ENCODE peak calls at places on chromosomes 12 and 14, in six cellular contexts. Q is omental fat pad, S is GM06990, F is OCI-LY7, U is type B pancreatic cell, W is transverse colon. V is an unnamed sample.

GRCh38 chr12:79407671-79408622 is 282.8 kb downstream of the PAWR start:
- DNase-seq in F (peak), W (peak), U (no peak), S (peak), Q (no peak), V (peak)

GRCh38 chr14:36570065-36570464 is 12.3 kb downstream of the NKX2-8 start:
- DNase-seq in W (no peak), Q (no peak), U (no peak), S (no peak), F (no peak), V (no peak)

GRCh38 chr12:646303-647038 is 16.8 kb downstream of the NINJ2 start:
- DNase-seq in S (no peak), Q (no peak), W (no peak), U (no peak), F (no peak), V (no peak)

GRCh38 chr14:90408713-90409112 is 11.9 kb downstream of the CALM1 start:
- DNase-seq in U (no peak), F (no peak), Q (no peak), S (no peak), W (no peak), V (no peak)

GRCh38 chr12:1533205-1533601 is 61.2 kb downstream of the FBXL14 start:
- DNase-seq in W (no peak), S (no peak), F (peak), U (no peak), Q (no peak), V (peak)

GRCh38 chr12:3047961-3048360 is 29.2 kb upstream of the TSPAN9 start:
- DNase-seq in S (no peak), F (no peak), Q (no peak), U (no peak), W (no peak), V (no peak)

GRCh38 chr12:14367097-14367661 is 1.7 kb downstream of the ATF7IP start:
- DNase-seq in U (no peak), W (no peak), Q (no peak), S (peak), F (no peak), V (peak)

GRCh38 chr14:44763356-44763755 is 198.4 kb downstream of the KLHL28 start:
- DNase-seq in Q (no peak), U (no peak), W (no peak), F (no peak), S (no peak), V (no peak)

GRCh38 chr12:85725991-85726390 is 110.2 kb downstream of the RASSF9 start:
- DNase-seq in Q (no peak), W (no peak), U (no peak), S (no peak), F (no peak), V (no peak)

GRCh38 chr14:56168007-56168616 is 49.9 kb downstream of the PELI2 start:
- DNase-seq in Q (no peak), F (no peak), W (no peak), U (no peak), S (no peak), V (no peak)

GRCh38 chr12:129887047-129887568 is 16.7 kb downstream of the TMEM132D start:
- DNase-seq in Q (no peak), F (no peak), U (no peak), S (no peak), W (no peak), V (no peak)

GRCh38 chr12:28164644-28165313 is 25.5 kb upstream of the CCDC91 start:
- DNase-seq in S (no peak), U (no peak), F (no peak), Q (no peak), W (peak), V (no peak)

GRCh38 chr12:4412056-4412455 is 32.5 kb upstream of the FGF23 start:
- DNase-seq in S (no peak), Q (no peak), U (no peak), W (no peak), F (no peak), V (no peak)

GRCh38 chr12:71134405-71134804 is 23.4 kb downstream of the TSPAN8 start:
- DNase-seq in U (no peak), S (no peak), W (no peak), F (no peak), Q (no peak), V (no peak)

GRCh38 chr14:94049625-94050023 is 23.5 kb downstream of the OTUB2 start:
- DNase-seq in S (no peak), Q (no peak), W (no peak), F (no peak), U (peak), V (no peak)

GRCh38 chr12:114777052-114777451 is 93.1 kb upstream of the TBX3 start:
- DNase-seq in F (no peak), U (no peak), W (no peak), Q (no peak), S (no peak), V (no peak)

GRCh38 chr12:109085590-109085989 is 7.7 kb downstream of the ALKBH2 start:
- DNase-seq in S (no peak), U (peak), Q (no peak), W (no peak), F (no peak), V (no peak)

GRCh38 chr12:104213952-104214351 is 1.6 kb upstream of the TXNRD1 start:
- DNase-seq in W (no peak), U (no peak), F (no peak), Q (no peak), S (no peak), V (no peak)

DNA sequence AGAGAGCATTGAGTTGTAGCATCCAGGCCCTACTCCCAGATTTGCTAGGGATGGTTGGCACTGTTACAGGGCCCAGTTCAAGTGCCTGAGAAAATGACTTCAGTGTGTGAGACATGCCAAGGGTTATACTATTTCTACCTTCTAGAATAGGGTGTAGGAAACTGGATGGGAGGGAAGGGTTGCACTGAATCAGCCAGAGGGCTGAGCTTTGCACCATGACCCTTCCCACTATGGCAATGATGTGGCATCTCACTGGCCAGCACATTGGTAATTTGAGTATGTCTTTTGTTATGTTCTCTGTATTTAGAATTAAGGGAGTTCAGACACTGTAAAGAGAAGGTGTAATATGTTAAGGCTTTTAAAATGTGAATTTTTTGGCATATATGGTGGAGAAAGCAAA is 160.2 kb upstream of the FBXO33 start:
- DNase-seq in W (no peak), U (no peak), F (no peak), Q (no peak), S (no peak), V (no peak)
- TF ChIP-seq CTCF in W (no peak), U (no peak), F (no peak), Q (no peak), S (no peak), V (no peak)

GRCh38 chr14:77314043-77314442 is 6.6 kb downstream of the POMT2 start:
- DNase-seq in U (no peak), Q (no peak), F (no peak), W (peak), S (no peak), V (no peak)
- TF ChIP-seq CTCF in U (no peak), Q (no peak), F (no peak), W (no peak), S (no peak), V (no peak)

GRCh38 chr12:47802312-47802711 is 17.4 kb downstream of the HDAC7 start:
- DNase-seq in F (peak), S (no peak), W (no peak), U (no peak), Q (no peak), V (no peak)
- TF ChIP-seq CTCF in F (peak), S (peak), W (no peak), U (peak), Q (no peak), V (no peak)

DNA sequence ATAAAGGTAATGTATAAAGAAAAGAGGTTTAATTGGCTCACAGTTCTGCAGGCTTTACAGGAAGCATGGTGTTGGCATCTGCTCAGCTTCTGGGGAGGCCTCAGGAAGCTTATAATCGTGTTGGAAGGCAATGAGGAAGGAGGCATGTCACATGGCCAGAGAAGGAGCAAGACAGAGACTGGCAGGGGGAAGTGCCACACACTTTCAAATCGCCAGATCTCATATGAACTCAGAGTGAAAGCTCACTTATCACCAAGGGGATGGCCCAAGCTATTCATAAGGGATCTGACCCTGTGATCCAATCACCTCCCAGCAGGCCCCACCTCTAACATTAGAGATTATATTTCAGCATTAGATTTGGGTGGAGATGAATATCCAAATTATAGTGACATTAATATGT is 26.3 kb downstream of the LDHB start:
- DNase-seq in S (no peak), U (no peak), F (no peak), Q (no peak), W (no peak), V (no peak)
- TF ChIP-seq CTCF in S (no peak), U (no peak), F (no peak), Q (no peak), W (no peak), V (no peak)

GRCh38 chr12:65277994-65278575 is 398 bp upstream of the MSRB3 start:
- DNase-seq in W (no peak), U (no peak), F (no peak), S (peak), Q (peak), V (no peak)

GRCh38 chr12:65279387-65280112 is 1.1 kb downstream of the MSRB3 start:
- DNase-seq in Q (no peak), F (no peak), U (no peak), W (no peak), S (no peak), V (no peak)

GRCh38 chr12:65282840-65283239 is 4.4 kb downstream of the MSRB3 start:
- DNase-seq in W (no peak), U (no peak), Q (no peak), F (no peak), S (no peak), V (no peak)

GRCh38 chr12:65278576-65279386 is at the start of gene MSRB3:
- DNase-seq in U (peak), F (no peak), Q (peak), S (peak), W (peak), V (peak)

DNA sequence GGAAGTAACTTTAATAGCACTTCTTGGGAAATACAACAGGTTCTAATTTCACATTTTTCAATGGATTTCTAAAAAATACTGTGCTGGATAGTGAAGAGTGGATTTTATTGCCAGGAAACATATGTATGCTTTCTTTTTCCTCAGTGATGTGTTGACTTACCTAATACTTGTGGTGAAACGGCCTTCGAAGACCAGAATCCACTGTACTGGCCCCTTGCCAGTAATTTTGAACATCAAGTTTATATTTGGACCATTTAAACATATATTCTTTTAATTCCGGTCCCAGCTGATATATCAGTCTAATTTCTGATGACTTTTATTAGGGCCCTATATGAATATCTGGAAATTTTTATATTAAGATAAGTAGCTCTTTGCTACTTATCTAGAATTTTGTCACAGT is 1.8 kb downstream of the MSRB3 start:
- DNase-seq in W (no peak), S (no peak), F (no peak), Q (no peak), U (no peak), V (no peak)
- TF ChIP-seq CTCF in W (no peak), S (no peak), F (no peak), Q (no peak), U (no peak), V (no peak)

GRCh38 chr12:106329231-106329985 is 26.9 kb downstream of the TCP11L2 start:
- DNase-seq in F (no peak), W (no peak), U (no peak), Q (no peak), S (no peak), V (no peak)

GRCh38 chr12:106333010-106333409 is 24.5 kb upstream of the POLR3B start:
- DNase-seq in F (no peak), Q (no peak), W (no peak), U (no peak), S (no peak), V (no peak)

GRCh38 chr12:106332536-106332935 is 25.0 kb upstream of the POLR3B start:
- DNase-seq in S (no peak), Q (no peak), U (no peak), W (no peak), F (no peak), V (no peak)

GRCh38 chr12:106331594-106331993 is 26.0 kb upstream of the POLR3B start:
- DNase-seq in Q (no peak), S (no peak), W (no peak), U (no peak), F (no peak), V (no peak)

GRCh38 chr12:106333756-106334155 is 23.8 kb upstream of the POLR3B start:
- DNase-seq in U (no peak), Q (no peak), S (no peak), F (no peak), W (no peak), V (no peak)
- TF ChIP-seq CTCF in U (no peak), Q (no peak), S (no peak), F (no peak), W (no peak), V (no peak)

GRCh38 chr12:127690161-127690560 is 576.8 kb upstream of the TMEM132C start:
- DNase-seq in F (peak), W (no peak), S (no peak), Q (no peak), U (no peak), V (no peak)
- TF ChIP-seq CTCF in F (peak), W (no peak), S (no peak), Q (no peak), U (peak), V (no peak)

GRCh38 chr12:124276337-124276736 is 18.6 kb upstream of the RFLNA start:
- DNase-seq in U (no peak), W (no peak), S (no peak), Q (no peak), F (no peak), V (no peak)

GRCh38 chr12:124270671-124271070 is 24.2 kb upstream of the RFLNA start:
- DNase-seq in S (no peak), W (no peak), U (no peak), Q (no peak), F (no peak), V (no peak)

GRCh38 chr12:124278389-124279101 is 16.3 kb upstream of the RFLNA start:
- DNase-seq in U (peak), Q (no peak), W (no peak), F (no peak), S (no peak), V (no peak)

GRCh38 chr12:124277394-124278222 is 17.3 kb upstream of the RFLNA start:
- DNase-seq in W (peak), Q (no peak), F (no peak), U (no peak), S (no peak), V (no peak)

DNA sequence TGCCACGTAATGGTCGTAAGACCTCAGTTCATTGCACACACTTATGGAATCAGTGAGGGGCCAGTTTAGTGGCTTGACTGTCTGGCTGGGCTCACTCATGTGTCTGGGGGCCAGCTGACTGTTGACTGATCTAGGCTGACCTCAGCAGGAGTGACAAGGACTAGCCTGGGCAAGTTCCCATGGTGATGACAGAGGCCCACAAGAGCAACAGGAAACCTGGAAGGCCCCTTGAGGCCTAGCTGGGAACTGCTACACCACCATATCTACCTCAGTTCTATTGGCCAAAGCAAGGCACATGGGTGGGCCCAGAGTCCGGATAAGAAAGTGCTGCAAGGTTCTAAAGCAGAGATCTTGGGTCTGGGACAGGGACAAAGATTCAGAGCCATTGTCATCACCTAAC is 21.3 kb upstream of the RFLNA start:
- DNase-seq in W (no peak), U (no peak), S (peak), Q (no peak), F (peak), V (peak)
- TF ChIP-seq CTCF in W (no peak), U (peak), S (peak), Q (no peak), F (peak), V (no peak)

DNA sequence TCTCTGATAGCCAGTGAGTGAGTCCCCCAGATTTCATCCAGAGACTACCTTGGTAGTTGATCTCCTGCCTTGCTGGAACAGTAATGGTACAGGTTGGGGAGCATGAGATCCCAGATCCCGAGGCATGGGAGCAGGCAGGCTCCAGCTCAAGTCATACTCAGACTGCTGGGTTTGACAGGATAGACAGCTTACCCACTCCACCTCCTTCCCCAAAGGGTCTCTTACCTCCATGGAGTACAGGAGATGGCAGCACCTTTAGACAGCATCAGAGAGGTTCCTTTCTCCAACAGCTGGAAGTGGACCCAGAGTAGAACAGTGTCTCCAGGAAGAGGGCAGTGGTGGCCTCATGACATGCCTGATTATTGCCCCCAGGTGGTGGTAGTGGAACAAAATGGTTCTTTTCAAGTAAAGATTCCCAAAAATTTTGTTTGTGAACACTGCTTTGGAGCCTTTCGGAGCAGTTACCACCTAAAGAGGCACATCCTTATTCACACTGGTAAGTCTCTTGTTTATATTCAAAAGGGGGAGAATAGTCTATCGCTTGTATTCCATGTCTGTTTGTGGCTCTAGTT is 4.9 kb upstream of the CSAD start:
- DNase-seq in W (no peak), S (no peak), F (no peak), U (no peak), Q (no peak), V (no peak)
- TF ChIP-seq CTCF in W (no peak), S (no peak), F (peak), U (no peak), Q (no peak), V (no peak)